ENCODE peak calls at places on chromosomes 4 and X, in six cellular contexts. One of them, this sample, is unnamed. For H3K4me1, the result is how much of the 10 kb centered on the place peaks cover.

GRCh38 chr4:158649111-158649680 is 22.5 kb downstream of the C4orf46 start:
- DNase-seq in CD8-positive, alpha-beta T cell: no peak
- DNase-seq in body of pancreas: no peak
- DNase-seq in H9: no peak
- DNase-seq in sigmoid colon: no peak
- DNase-seq in right atrium auricular region: no peak
- DNase-seq in this sample: no peak

GRCh38 chr4:166622425-166622977 is 611.8 kb downstream of the SPOCK3 start:
- DNase-seq in CD8-positive, alpha-beta T cell: no peak
- DNase-seq in body of pancreas: no peak
- DNase-seq in H9: no peak
- DNase-seq in sigmoid colon: no peak
- DNase-seq in right atrium auricular region: no peak
- DNase-seq in this sample: no peak

GRCh38 chr4:105936901-105937300 is 41.6 kb downstream of the NPNT start:
- DNase-seq in CD8-positive, alpha-beta T cell: no peak
- DNase-seq in body of pancreas: no peak
- DNase-seq in H9: peak
- DNase-seq in sigmoid colon: no peak
- DNase-seq in right atrium auricular region: no peak
- DNase-seq in this sample: no peak

GRCh38 chrX:100649550-100650356 is 5.8 kb downstream of the SRPX2 start:
- DNase-seq in CD8-positive, alpha-beta T cell: no peak
- DNase-seq in body of pancreas: peak
- DNase-seq in H9: no peak
- DNase-seq in sigmoid colon: peak
- DNase-seq in right atrium auricular region: peak
- DNase-seq in this sample: peak

GRCh38 chrX:120457766-120458180 is 11.3 kb downstream of the LAMP2 start:
- DNase-seq in CD8-positive, alpha-beta T cell: no peak
- DNase-seq in body of pancreas: no peak
- DNase-seq in H9: no peak
- DNase-seq in sigmoid colon: no peak
- DNase-seq in right atrium auricular region: no peak
- DNase-seq in this sample: no peak

GRCh38 chr4:184817494-184818215 is 8.1 kb downstream of the ACSL1 start:
- DNase-seq in CD8-positive, alpha-beta T cell: no peak
- DNase-seq in body of pancreas: no peak
- DNase-seq in H9: no peak
- DNase-seq in sigmoid colon: no peak
- DNase-seq in right atrium auricular region: no peak
- DNase-seq in this sample: no peak

GRCh38 chr4:10879411-10880110 is 195.0 kb upstream of the CLNK start:
- DNase-seq in CD8-positive, alpha-beta T cell: no peak
- DNase-seq in body of pancreas: no peak
- DNase-seq in H9: no peak
- DNase-seq in sigmoid colon: no peak
- DNase-seq in right atrium auricular region: no peak
- DNase-seq in this sample: no peak

GRCh38 chr4:87274803-87275202 is 47.9 kb downstream of the HSD17B13 start:
- DNase-seq in CD8-positive, alpha-beta T cell: no peak
- DNase-seq in body of pancreas: no peak
- DNase-seq in H9: no peak
- DNase-seq in sigmoid colon: no peak
- DNase-seq in right atrium auricular region: no peak
- DNase-seq in this sample: no peak

GRCh38 chr4:55348436-55348835 is 2.4 kb downstream of the SRD5A3 start:
- DNase-seq in CD8-positive, alpha-beta T cell: no peak
- DNase-seq in body of pancreas: no peak
- DNase-seq in H9: no peak
- DNase-seq in sigmoid colon: no peak
- DNase-seq in right atrium auricular region: no peak
- DNase-seq in this sample: no peak

GRCh38 chr4:67909910-67910905 is 26.4 kb upstream of the TMPRSS11D start:
- DNase-seq in CD8-positive, alpha-beta T cell: no peak
- DNase-seq in body of pancreas: no peak
- DNase-seq in H9: no peak
- DNase-seq in sigmoid colon: no peak
- DNase-seq in right atrium auricular region: no peak
- DNase-seq in this sample: no peak

GRCh38 chr4:123587983-123588494 is 191.4 kb downstream of the SPRY1 start:
- DNase-seq in CD8-positive, alpha-beta T cell: no peak
- DNase-seq in body of pancreas: peak
- DNase-seq in H9: no peak
- DNase-seq in sigmoid colon: peak
- DNase-seq in right atrium auricular region: no peak
- DNase-seq in this sample: no peak

GRCh38 chrX:75547783-75548182 is 24.9 kb upstream of the ZDHHC15 start:
- DNase-seq in CD8-positive, alpha-beta T cell: no peak
- DNase-seq in body of pancreas: peak
- DNase-seq in H9: no peak
- DNase-seq in sigmoid colon: peak
- DNase-seq in right atrium auricular region: peak
- DNase-seq in this sample: no peak

GRCh38 chrX:48737940-48738339 is 23.6 kb upstream of the GLOD5 start:
- DNase-seq in CD8-positive, alpha-beta T cell: no peak
- DNase-seq in body of pancreas: no peak
- DNase-seq in H9: no peak
- DNase-seq in sigmoid colon: no peak
- DNase-seq in right atrium auricular region: no peak
- DNase-seq in this sample: no peak

GRCh38 chr4:173990126-173990878 is 293.2 kb downstream of the FBXO8 start:
- DNase-seq in CD8-positive, alpha-beta T cell: no peak
- DNase-seq in body of pancreas: peak
- DNase-seq in H9: no peak
- DNase-seq in sigmoid colon: no peak
- DNase-seq in right atrium auricular region: no peak
- DNase-seq in this sample: peak

GRCh38 chr4:173486714-173487392 is 43.2 kb downstream of the HAND2 start:
- DNase-seq in CD8-positive, alpha-beta T cell: no peak
- DNase-seq in body of pancreas: no peak
- DNase-seq in H9: no peak
- DNase-seq in sigmoid colon: no peak
- DNase-seq in right atrium auricular region: no peak
- DNase-seq in this sample: no peak

GRCh38 chr4:136829298-136829697 is 703.0 kb downstream of the PCDH18 start:
- DNase-seq in CD8-positive, alpha-beta T cell: no peak
- DNase-seq in body of pancreas: no peak
- DNase-seq in H9: no peak
- DNase-seq in sigmoid colon: no peak
- DNase-seq in right atrium auricular region: no peak
- DNase-seq in this sample: no peak

DNA sequence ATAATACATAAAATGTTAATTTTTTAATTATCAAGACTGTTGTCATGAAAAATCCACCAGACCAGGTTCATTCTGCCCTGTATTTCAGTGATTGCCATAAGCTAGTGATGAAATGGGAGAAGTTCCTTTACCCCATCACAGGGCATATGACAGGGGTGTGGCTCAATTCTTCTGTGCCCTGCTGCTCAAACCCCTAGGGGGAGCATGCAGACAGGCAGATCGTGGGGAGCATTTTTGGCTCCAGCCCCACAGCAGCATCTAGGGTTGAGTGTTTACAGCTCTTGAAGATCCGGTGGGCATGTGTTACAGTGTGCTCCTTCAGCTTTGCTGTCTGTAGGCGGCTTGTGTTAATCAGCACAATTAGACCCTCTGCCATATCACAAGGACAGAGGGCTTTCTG is 700.7 kb downstream of the PCDH18 start:
- DNase-seq in CD8-positive, alpha-beta T cell: no peak
- DNase-seq in body of pancreas: no peak
- DNase-seq in H9: no peak
- DNase-seq in sigmoid colon: no peak
- DNase-seq in right atrium auricular region: no peak
- DNase-seq in this sample: peak
- TF ChIP-seq CTCF in CD8-positive, alpha-beta T cell: no peak
- TF ChIP-seq CTCF in body of pancreas: no peak
- TF ChIP-seq CTCF in H9: peak
- TF ChIP-seq CTCF in sigmoid colon: no peak
- TF ChIP-seq CTCF in right atrium auricular region: no peak
- TF ChIP-seq CTCF in this sample: peak

DNA sequence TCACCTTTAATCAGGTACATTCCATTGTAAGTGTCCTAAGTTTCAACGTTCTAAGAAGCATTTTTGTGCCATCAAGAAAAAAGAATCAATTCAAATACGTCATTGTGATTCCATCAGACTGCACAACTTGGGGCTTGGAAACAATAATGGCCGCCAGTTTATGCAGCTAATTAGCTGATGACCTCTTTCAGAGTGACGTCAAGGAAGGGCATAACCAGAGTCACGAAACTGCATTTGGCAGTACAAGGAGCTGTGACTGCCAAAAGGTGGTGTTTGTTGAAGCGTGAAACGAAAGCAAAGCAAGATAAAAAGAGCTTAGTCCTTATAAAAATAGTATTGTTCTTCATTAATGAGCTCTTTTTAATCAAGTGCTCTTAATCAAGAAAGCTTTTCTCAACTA is 81.1 kb upstream of the SH3RF1 start:
- DNase-seq in CD8-positive, alpha-beta T cell: no peak
- DNase-seq in body of pancreas: peak
- DNase-seq in H9: no peak
- DNase-seq in sigmoid colon: no peak
- DNase-seq in right atrium auricular region: no peak
- DNase-seq in this sample: no peak
- H3K27ac ChIP-seq in CD8-positive, alpha-beta T cell: no peak
- H3K27ac ChIP-seq in body of pancreas: no peak
- H3K27ac ChIP-seq in H9: no peak
- H3K27ac ChIP-seq in sigmoid colon: no peak
- H3K27ac ChIP-seq in right atrium auricular region: no peak
- H3K27ac ChIP-seq in this sample: no peak

GRCh38 chr4:48047421-48047844 is 30.9 kb downstream of the NIPAL1 start:
- DNase-seq in CD8-positive, alpha-beta T cell: peak
- DNase-seq in body of pancreas: peak
- DNase-seq in H9: no peak
- DNase-seq in sigmoid colon: no peak
- DNase-seq in right atrium auricular region: no peak
- DNase-seq in this sample: no peak

GRCh38 chr4:48047896-48048295 is 31.3 kb downstream of the NIPAL1 start:
- DNase-seq in CD8-positive, alpha-beta T cell: no peak
- DNase-seq in body of pancreas: peak
- DNase-seq in H9: no peak
- DNase-seq in sigmoid colon: no peak
- DNase-seq in right atrium auricular region: no peak
- DNase-seq in this sample: no peak

GRCh38 chr4:48043504-48043903 is 26.9 kb downstream of the NIPAL1 start:
- DNase-seq in CD8-positive, alpha-beta T cell: no peak
- DNase-seq in body of pancreas: no peak
- DNase-seq in H9: no peak
- DNase-seq in sigmoid colon: no peak
- DNase-seq in right atrium auricular region: no peak
- DNase-seq in this sample: no peak

GRCh38 chr4:48044298-48044697 is 27.7 kb downstream of the NIPAL1 start:
- DNase-seq in CD8-positive, alpha-beta T cell: no peak
- DNase-seq in body of pancreas: no peak
- DNase-seq in H9: no peak
- DNase-seq in sigmoid colon: no peak
- DNase-seq in right atrium auricular region: no peak
- DNase-seq in this sample: no peak

GRCh38 chr4:48046059-48046458 is 29.5 kb downstream of the NIPAL1 start:
- DNase-seq in CD8-positive, alpha-beta T cell: no peak
- DNase-seq in body of pancreas: no peak
- DNase-seq in H9: no peak
- DNase-seq in sigmoid colon: no peak
- DNase-seq in right atrium auricular region: no peak
- DNase-seq in this sample: no peak
- H3K4me1 ChIP-seq in CD8-positive, alpha-beta T cell: under half
- H3K4me1 ChIP-seq in body of pancreas: under half
- H3K4me1 ChIP-seq in H9: under half
- H3K4me1 ChIP-seq in sigmoid colon: under half
- H3K4me1 ChIP-seq in right atrium auricular region: under half
- H3K4me1 ChIP-seq in this sample: under half

DNA sequence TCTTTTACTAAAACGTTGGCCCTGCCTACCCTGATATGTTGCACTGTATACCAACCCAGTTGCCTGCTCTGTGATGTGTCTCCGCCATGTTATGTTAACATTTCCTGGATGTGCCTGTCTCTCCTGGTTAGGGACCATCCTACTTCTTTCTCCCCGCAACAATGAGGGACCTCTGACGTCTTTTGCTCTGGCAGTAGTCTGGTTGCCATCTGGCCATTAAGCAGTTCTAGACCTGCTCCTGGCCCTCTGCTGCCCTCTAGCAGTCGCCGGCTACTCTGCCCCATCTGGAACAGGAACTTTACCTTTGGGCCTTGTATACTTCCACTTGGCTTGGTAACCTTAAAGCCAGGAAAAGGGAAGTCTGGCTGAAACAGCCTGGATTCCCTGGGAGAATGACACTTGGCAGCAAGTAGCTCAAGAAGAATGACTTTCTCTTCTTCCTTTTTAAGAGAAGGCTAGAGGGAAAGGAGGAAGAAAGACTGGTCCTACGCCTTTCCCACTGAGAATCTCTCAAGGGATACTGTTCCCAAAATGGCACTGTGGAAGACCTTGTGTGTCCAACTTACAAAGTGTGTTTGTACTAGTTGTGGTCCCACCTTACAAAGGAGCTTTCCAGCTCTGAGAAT is 63.5 kb downstream of the GPC3 start:
- DNase-seq in CD8-positive, alpha-beta T cell: peak
- DNase-seq in body of pancreas: peak
- DNase-seq in H9: peak
- DNase-seq in sigmoid colon: no peak
- DNase-seq in right atrium auricular region: no peak
- DNase-seq in this sample: peak
- TF ChIP-seq CTCF in CD8-positive, alpha-beta T cell: no peak
- TF ChIP-seq CTCF in body of pancreas: peak
- TF ChIP-seq CTCF in H9: peak
- TF ChIP-seq CTCF in sigmoid colon: no peak
- TF ChIP-seq CTCF in right atrium auricular region: peak
- TF ChIP-seq CTCF in this sample: peak

DNA sequence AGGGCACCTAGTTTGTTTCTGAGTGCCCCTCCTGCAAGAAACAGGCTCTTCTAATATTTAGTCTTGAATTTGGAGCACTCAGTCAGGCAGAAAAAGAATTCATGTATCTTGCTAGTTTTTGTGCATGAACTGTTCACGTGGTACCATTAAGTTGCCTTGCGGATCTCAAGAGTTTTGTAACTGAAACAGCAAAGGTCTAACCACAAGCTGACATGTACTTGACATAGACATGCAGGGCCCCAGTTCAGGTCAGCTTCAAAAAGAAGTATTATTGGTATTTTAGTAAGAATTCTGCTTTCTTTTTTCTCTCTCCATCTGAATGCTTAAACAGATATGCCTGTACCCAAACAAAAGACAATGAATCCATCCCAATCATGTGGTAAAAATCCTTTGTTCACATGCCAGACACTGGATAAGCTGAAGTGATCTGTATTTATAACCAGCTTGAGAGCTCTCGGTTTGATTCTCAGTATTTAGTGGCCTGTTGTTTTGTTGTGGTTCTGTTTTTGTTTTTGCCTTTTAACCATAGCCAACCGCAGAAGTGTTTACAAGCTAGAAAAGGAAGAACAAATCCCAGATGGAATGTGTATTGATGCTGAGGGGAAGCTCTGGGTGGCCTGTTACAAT is 13.0 kb downstream of the RGN start:
- DNase-seq in CD8-positive, alpha-beta T cell: no peak
- DNase-seq in body of pancreas: no peak
- DNase-seq in H9: no peak
- DNase-seq in sigmoid colon: no peak
- DNase-seq in right atrium auricular region: no peak
- DNase-seq in this sample: no peak
- H3K27ac ChIP-seq in CD8-positive, alpha-beta T cell: no peak
- H3K27ac ChIP-seq in body of pancreas: no peak
- H3K27ac ChIP-seq in H9: no peak
- H3K27ac ChIP-seq in sigmoid colon: no peak
- H3K27ac ChIP-seq in right atrium auricular region: no peak
- H3K27ac ChIP-seq in this sample: no peak

GRCh38 chrX:45758738-45759397 is 558.2 kb upstream of the DIPK2B start:
- DNase-seq in CD8-positive, alpha-beta T cell: no peak
- DNase-seq in body of pancreas: no peak
- DNase-seq in H9: no peak
- DNase-seq in sigmoid colon: no peak
- DNase-seq in right atrium auricular region: no peak
- DNase-seq in this sample: no peak
- H3K4me1 ChIP-seq in CD8-positive, alpha-beta T cell: under half
- H3K4me1 ChIP-seq in body of pancreas: under half
- H3K4me1 ChIP-seq in H9: under half
- H3K4me1 ChIP-seq in sigmoid colon: under half
- H3K4me1 ChIP-seq in right atrium auricular region: under half
- H3K4me1 ChIP-seq in this sample: under half